ENCODE peak calls at places on chromosomes 2 and 18, in four cellular contexts. N is AG10803, J is T1000, G is GM13976. E is an unnamed sample.

GRCh38 chr2:237517163-237517562 is 30.1 kb downstream of the MLPH start:
- DNase-seq in N (no peak), J (no peak), G (no peak), E (no peak)

GRCh38 chr2:115294999-115295398 is 852.6 kb downstream of the DPP10 start:
- DNase-seq in N (no peak), J (no peak), G (no peak), E (no peak)

GRCh38 chr2:95159690-95160449 is at the start of gene ZNF514:
- DNase-seq in N (peak), J (peak), G (peak), E (peak)

GRCh38 chr18:48348739-48349138 is 60.4 kb downstream of the ZBTB7C start:
- DNase-seq in N (no peak), J (no peak), G (no peak), E (no peak)

GRCh38 chr2:237432484-237433092 is 18.6 kb upstream of the COL6A3 start:
- DNase-seq in N (peak), J (peak), G (no peak), E (peak)

GRCh38 chr2:120109186-120110061 is 96.5 kb downstream of the EPB41L5 start:
- DNase-seq in N (peak), J (no peak), G (peak), E (peak)

GRCh38 chr18:24461996-24462395 is 1.6 kb downstream of the HRH4 start:
- DNase-seq in N (no peak), J (no peak), G (no peak), E (no peak)

GRCh38 chr2:168699834-168700417 is 102.5 kb upstream of the NOSTRIN start:
- DNase-seq in N (peak), J (peak), G (no peak), E (no peak)

GRCh38 chr2:85319811-85320210 is 8.0 kb downstream of the TGOLN2 start:
- DNase-seq in N (no peak), J (no peak), G (no peak), E (no peak)

GRCh38 chr2:239960929-239961661 is 64.0 kb downstream of the NDUFA10 start:
- DNase-seq in N (no peak), J (no peak), G (peak), E (no peak)

GRCh38 chr2:12918841-12919445 is 202.2 kb downstream of the TRIB2 start:
- DNase-seq in N (peak), J (no peak), G (no peak), E (no peak)

GRCh38 chr2:204280239-204280638 is 265.0 kb upstream of the PARD3B start:
- DNase-seq in N (no peak), J (no peak), G (no peak), E (no peak)

GRCh38 chr18:54671291-54671881 is 80.3 kb downstream of the DYNAP start:
- DNase-seq in N (peak), J (no peak), G (peak), E (no peak)

GRCh38 chr2:86012017-86012712 is 93.5 kb downstream of the POLR1A start:
- DNase-seq in N (no peak), J (no peak), G (no peak), E (no peak)

GRCh38 chr2:96874099-96874831 is 4.4 kb upstream of the SEMA4C start:
- DNase-seq in N (no peak), J (no peak), G (no peak), E (no peak)

GRCh38 chr2:47323009-47323821 is 79.7 kb upstream of the MSH2 start:
- DNase-seq in N (peak), J (peak), G (peak), E (peak)

GRCh38 chr2:56195563-56195962 is 11.8 kb downstream of the CCDC85A start:
- DNase-seq in N (peak), J (no peak), G (no peak), E (no peak)

GRCh38 chr2:68333009-68333408 is 13.3 kb upstream of the CNRIP1 start:
- DNase-seq in N (no peak), J (no peak), G (no peak), E (no peak)

GRCh38 chr2:119853777-119854399 is 94.2 kb downstream of the PTPN4 start:
- DNase-seq in N (no peak), J (no peak), G (no peak), E (no peak)

GRCh38 chr2:190468814-190469569 is 60.8 kb downstream of the MFSD6 start:
- DNase-seq in N (peak), J (peak), G (peak), E (peak)

GRCh38 chr2:44942304-44943030 is 965 bp downstream of the SIX3 start:
- DNase-seq in N (no peak), J (no peak), G (no peak), E (no peak)

GRCh38 chr18:68472701-68473295 is 242.1 kb downstream of the TMX3 start:
- DNase-seq in N (no peak), J (no peak), G (no peak), E (no peak)

GRCh38 chr2:204753841-204754240 is 208.6 kb downstream of the PARD3B start:
- DNase-seq in N (peak), J (no peak), G (no peak), E (no peak)

GRCh38 chr2:223316346-223316745 is 264.4 kb downstream of the KCNE4 start:
- DNase-seq in N (no peak), J (no peak), G (no peak), E (no peak)

GRCh38 chr2:95346236-95346737 is 49.1 kb downstream of the KCNIP3 start:
- DNase-seq in N (peak), J (peak), G (peak), E (no peak)

E was measured in SJSA1.